ENCODE peak calls at places on chromosomes 6 and 20, in seven cellular contexts. N is Caki2, G is HCEC 1CT, O is COR-L47, H is mucosa of descending colon, L is fibroblast of lung, D is HT1080. R is an unnamed sample.

GRCh38 chr6:129793447-129793846 is 67.7 kb downstream of the TMEM244 start:
- DNase-seq in D (no peak), H (no peak), L (no peak), N (no peak), G (no peak), O (no peak), R (no peak)

GRCh38 chr6:140566706-140567330 is 1192.4 kb upstream of the CITED2 start:
- DNase-seq in D (peak; percentile 53), N (no peak), H (no peak), L (peak; percentile 64), G (peak; percentile 58), O (no peak), R (no peak)

GRCh38 chr6:133938533-133938932 is 14.5 kb upstream of the TBPL1 start:
- DNase-seq in L (no peak), O (no peak), N (no peak), G (no peak), H (no peak), D (no peak), R (no peak)

GRCh38 chr6:80522556-80522955 is 416.1 kb downstream of the BCKDHB start:
- DNase-seq in D (no peak), H (no peak), L (no peak), N (no peak), G (no peak), O (no peak), R (no peak)

GRCh38 chr6:27352850-27353249 is 35.7 kb upstream of the ZNF391 start:
- DNase-seq in L (no peak), G (no peak), N (no peak), H (no peak), D (no peak), O (no peak), R (no peak)

GRCh38 chr6:83071023-83071422 is 3.6 kb downstream of the DOP1A start:
- DNase-seq in D (peak; percentile 5), H (peak; percentile 6), O (no peak), N (peak; percentile 63), G (no peak), L (no peak), R (no peak)

GRCh38 chr20:44688053-44688625 is 27.0 kb upstream of the CCN5 start:
- DNase-seq in O (no peak), D (no peak), L (no peak), N (no peak), H (no peak), G (no peak), R (no peak)

GRCh38 chr6:116420341-116420740 is 40.8 kb upstream of the CALHM6 start:
- DNase-seq in O (no peak), G (no peak), D (no peak), N (no peak), H (no peak), L (no peak), R (no peak)

GRCh38 chr6:37077459-37078296 is 72.2 kb downstream of the FGD2 start:
- DNase-seq in G (peak; percentile 98), N (no peak), H (peak; percentile 59), D (no peak), O (no peak), L (peak; percentile 98), R (no peak)

GRCh38 chr6:116649129-116649528 is 19.4 kb downstream of the ZUP1 start:
- DNase-seq in H (no peak), N (no peak), D (no peak), L (no peak), G (no peak), O (no peak), R (no peak)

GRCh38 chr6:44034391-44034861 is 92.8 kb downstream of the MRPL14 start:
- DNase-seq in N (no peak), L (no peak), O (no peak), H (no peak), D (peak; percentile 88), G (no peak), R (no peak)